ENCODE peak calls at places on chromosomes 12 and 14, in five cellular contexts. Z is suprapubic skin, R is choroid plexus epithelial cell, Y is AG10803, V is astrocyte. U is an unnamed sample.

GRCh38 chr12:53500119-53500775 is 836 bp upstream of the TARBP2 start:
- DNase-seq in R (peak; percentile 93), Z (peak; percentile 92), Y (peak; percentile 86), V (peak; percentile 51), U (no peak)

GRCh38 chr12:124463341-124463861 is 104.0 kb downstream of the NCOR2 start:
- DNase-seq in R (no peak), V (no peak), Z (no peak), Y (no peak), U (no peak)

GRCh38 chr14:103372552-103373304 is 12.5 kb upstream of the MARK3 start:
- DNase-seq in Z (no peak), Y (peak; percentile 82), V (peak; percentile 87), R (peak; percentile 86), U (no peak)

GRCh38 chr12:98830657-98831056 is 185.6 kb downstream of the APAF1 start:
- DNase-seq in Z (no peak), R (no peak), V (no peak), Y (no peak), U (no peak)

GRCh38 chr14:49193365-49194050 is 392.7 kb downstream of the RPS29 start:
- DNase-seq in Y (no peak), V (no peak), R (no peak), Z (no peak), U (peak; percentile 81)

GRCh38 chr14:37422319-37422718 is 172.7 kb downstream of the FOXA1 start:
- DNase-seq in Y (no peak), R (no peak), V (no peak), Z (no peak), U (no peak)

GRCh38 chr14:97177635-97178034 is 380.5 kb downstream of the VRK1 start:
- DNase-seq in V (no peak), Y (no peak), Z (no peak), R (no peak), U (no peak)

GRCh38 chr12:132572801-132573760 is 37.3 kb downstream of the LRCOL1 start:
- DNase-seq in R (no peak), Y (no peak), Z (no peak), V (no peak), U (no peak)

GRCh38 chr14:105412768-105413541 is 6.7 kb upstream of the MTA1 start:
- DNase-seq in R (no peak), Z (no peak), Y (no peak), V (no peak), U (no peak)

DNA sequence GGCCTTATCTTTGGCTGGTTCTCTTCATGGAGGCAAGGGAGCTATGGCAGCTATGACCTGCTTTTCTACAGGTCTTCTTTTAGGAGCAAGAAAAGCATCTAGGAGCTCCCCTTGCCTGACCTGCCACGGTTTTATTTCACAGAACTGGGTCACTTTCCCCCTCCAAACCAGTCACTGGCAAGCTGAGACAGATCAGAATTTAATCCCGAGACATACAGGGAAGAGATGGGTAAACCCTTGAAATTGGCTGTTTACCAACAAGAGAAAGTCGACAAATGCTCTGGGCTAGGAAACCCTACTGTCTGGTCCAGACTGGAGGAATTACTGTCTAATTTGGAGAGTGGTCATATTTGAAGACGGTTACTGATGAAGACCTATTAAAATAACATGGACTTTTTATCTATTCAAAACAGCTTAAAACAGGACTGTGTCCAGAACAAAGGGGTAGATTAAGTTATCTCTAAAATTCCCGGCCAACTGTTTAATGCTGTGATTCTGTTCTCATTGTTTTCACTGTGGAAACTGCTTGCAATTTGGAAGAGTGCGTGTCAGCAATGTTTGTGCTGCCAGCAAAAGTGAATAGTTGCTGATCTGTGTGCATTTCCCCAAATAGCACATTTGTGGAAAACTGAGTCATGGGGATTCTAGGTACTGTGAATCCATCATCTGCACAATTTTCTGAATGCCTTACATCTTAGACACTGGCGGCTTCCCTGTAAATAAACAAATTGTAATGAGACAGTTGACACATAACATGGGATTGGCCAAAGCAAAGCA is 73.4 kb upstream of the EEA1 start:
- DNase-seq in R (peak; percentile 78), Z (no peak), V (peak; percentile 98), Y (peak; percentile 94), U (no peak)
- H3K4me3 ChIP-seq in R (no peak overlapping the region), Z (no peak overlapping the region), V (no peak overlapping the region), Y (no peak overlapping the region), U (no peak overlapping the region)

DNA sequence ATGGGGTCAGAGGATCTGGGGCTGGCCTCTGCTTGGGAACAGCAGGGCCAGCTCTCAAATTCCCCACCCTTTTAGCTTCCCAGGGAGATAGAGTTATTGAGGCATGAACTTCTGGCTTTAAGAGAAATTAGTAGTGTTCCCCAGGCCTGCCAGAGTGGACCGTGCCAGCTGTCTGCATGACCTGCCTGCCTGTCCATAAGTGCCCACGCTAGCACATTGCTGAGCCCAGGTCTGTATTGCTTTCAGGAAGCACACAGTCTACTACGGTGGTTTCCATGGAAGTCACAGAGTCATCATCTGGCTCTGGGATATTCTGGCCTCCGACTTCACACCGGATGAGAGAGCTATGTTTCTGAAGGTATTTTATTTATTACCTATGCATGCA is 43.0 kb downstream of the MMAB start:
- DNase-seq in R (no peak), V (no peak), Y (no peak), Z (no peak), U (no peak)
- H3K4me3 ChIP-seq in R (no peak overlapping the region), V (no peak overlapping the region), Y (no peak overlapping the region), Z (no peak overlapping the region), U (no peak overlapping the region)

DNA sequence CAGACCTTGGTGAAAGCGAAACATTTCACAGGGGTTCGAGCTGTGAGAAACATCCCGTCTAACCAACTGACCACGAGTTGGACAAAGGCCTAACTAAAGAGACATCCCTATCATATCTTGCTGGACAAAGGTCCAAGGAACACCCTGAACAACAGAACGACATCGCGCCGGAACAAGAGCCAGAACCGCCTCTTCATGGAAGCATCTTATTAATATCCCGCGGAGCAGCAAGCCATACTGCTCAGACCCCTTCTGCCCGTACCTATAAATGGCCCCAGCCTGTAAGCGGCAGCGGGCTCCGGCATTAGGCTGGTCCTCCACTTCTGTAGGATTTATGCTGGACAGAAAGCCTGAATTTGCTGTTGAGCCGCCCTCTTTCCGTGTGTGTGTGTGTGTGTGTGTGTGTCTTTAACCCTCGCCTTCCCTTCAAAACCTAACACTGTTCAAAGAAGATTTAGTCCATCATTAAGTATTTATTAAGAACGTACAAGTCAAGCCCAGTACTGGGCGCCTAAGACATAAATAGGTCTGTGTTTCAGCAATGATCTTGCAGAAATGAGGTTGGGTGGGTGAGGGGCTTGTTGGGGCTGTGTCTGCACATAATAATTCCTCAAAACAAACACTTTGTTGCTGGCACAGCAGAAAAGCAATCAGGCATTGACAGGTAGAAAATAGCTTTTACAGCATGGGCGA is 1.9 kb downstream of the SLC6A15 start:
- DNase-seq in Z (peak; percentile 55), V (peak; percentile 22), R (peak; percentile 72), Y (peak; percentile 16), U (no peak)
- H3K4me3 ChIP-seq in Z (peak overlapping the region; percentile 48), V (peak overlapping the region; percentile 91), R (peak overlapping the region; percentile 87), Y (peak overlapping the region; percentile 68), U (peak overlapping the region; percentile 59)

DNA sequence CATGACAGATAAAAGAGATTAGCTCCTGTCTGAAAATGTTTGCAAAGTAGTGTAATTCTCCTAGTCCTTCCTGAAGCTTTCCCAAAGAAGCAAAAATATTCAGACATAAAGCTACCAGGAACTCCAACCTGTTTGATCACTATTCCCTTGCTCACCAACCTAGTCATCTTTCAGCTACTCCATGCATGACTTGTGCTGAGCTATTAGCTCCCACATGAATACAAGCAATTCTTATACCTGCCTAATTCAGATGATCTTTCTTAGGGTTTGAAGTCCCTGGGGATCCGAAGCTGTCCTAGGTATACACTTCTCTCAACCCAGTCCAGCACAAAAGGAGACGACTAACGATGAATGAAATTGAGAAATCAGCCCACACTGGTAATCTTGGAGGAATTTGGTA is 691 bp upstream of the PTGR2 start:
- DNase-seq in V (no peak), R (no peak), Y (peak; percentile 13), Z (no peak), U (no peak)
- H3K4me3 ChIP-seq in V (peak overlapping the region; percentile 88), R (peak overlapping the region; percentile 71), Y (peak overlapping the region; percentile 78), Z (peak overlapping the region; percentile 69), U (no peak overlapping the region)

DNA sequence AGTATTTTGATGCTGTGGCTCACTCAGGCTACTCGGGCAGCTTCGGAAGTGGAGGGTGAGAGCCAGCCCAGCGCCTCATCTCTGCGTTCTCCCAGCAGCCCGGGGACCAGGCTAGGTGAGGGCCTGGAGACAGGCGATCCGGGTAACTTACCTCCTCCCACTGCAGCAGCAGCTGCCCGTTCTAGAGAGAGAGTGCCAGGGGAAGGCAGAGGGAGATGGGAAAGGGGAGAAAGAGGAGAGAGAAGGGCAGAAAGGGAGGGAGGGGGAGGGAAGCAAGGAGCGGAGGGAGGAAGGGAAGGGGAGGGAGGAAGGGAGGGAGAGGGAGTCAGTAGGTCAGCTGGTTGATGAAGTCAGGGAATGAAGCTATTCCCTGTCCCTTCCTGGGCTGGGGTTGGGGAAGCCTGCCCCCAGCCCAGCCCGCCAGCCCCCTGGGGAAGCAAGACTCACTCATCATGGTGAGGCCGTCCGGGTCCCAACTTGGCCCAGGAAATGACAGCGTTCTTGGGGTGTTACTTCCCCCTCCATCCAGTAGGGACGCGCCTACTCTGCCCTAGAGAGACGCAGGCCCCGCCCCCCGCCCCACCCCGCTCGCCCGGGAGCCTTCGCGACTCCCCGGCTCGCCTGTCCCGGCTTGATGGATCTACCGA is at the start of gene IFI27L2:
- DNase-seq in R (peak; percentile 81), V (peak; percentile 74), Y (peak; percentile 81), Z (peak; percentile 85), U (peak; percentile 67)
- H3K4me3 ChIP-seq in R (peak within 1 kb of the TSS; percentile 76), V (peak within 1 kb of the TSS; percentile 67), Y (peak within 1 kb of the TSS; percentile 78), Z (peak within 1 kb of the TSS; percentile 49), U (peak within 1 kb of the TSS; percentile 71)

GRCh38 chr12:107791465-107792089 is 17.1 kb downstream of the ASCL4 start:
- DNase-seq in Y (no peak), R (no peak), V (no peak), Z (no peak), U (no peak)

GRCh38 chr12:107794451-107794850 is 19.9 kb downstream of the ASCL4 start:
- DNase-seq in Y (no peak), Z (no peak), R (no peak), V (no peak), U (no peak)

GRCh38 chr12:107783406-107784376 is 9.2 kb downstream of the ASCL4 start:
- DNase-seq in R (no peak), Y (no peak), Z (no peak), V (no peak), U (peak; percentile 61)

GRCh38 chr12:107788281-107788680 is 13.8 kb downstream of the ASCL4 start:
- DNase-seq in Y (no peak), Z (no peak), R (no peak), V (no peak), U (no peak)

DNA sequence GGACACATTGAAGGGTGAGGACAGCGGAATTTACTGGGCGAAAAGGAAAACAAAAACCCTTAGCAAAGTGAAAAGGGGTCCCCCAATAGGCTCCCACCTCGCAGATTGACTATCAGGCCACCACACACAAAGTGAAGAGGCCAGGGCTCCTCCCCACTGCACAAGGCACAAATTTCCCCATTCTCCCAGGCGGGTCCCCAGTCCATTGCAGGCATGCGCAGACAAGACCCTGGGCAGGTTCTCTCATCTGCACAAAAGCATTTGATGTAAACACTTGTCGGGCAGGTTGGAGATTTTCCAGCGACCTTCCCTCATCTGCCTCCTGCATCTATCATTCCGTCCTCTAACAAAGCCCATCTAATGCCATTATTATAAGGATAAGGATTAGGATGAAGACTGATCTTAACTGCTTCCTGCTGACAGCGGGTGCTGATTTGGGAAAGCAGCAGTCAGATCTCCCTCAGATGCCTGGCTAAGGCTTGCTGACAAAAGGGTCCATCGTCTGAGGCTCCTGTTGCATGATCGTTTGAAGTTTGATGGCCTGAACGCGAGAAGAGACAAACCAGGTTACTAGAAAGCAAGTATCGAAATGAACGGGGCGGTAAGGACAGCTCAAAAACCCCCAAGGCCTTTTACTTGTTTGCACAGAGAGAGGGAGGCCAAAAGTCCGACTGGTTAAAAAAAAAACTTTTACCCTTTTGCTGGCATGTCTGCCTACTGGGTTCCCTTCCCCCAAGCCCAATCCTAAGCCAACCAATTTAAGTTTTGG is 14.4 kb downstream of the ASCL4 start:
- DNase-seq in R (no peak), Y (no peak), Z (no peak), V (no peak), U (no peak)
- H3K4me3 ChIP-seq in R (no peak overlapping the region), Y (no peak overlapping the region), Z (no peak overlapping the region), V (no peak overlapping the region), U (no peak overlapping the region)